ENCODE peak calls at places on chromosome 1, in five cellular contexts. L is OCI-LY7, E is Calu3, G is RWPE1, Z is prostate gland. M is an unnamed sample.

GRCh38 chr1:230749635-230750034 is 2.4 kb downstream of the CAPN9 start:
- DNase-seq in G (no peak), L (no peak), E (no peak), Z (no peak), M (no peak)

GRCh38 chr1:234721476-234722266 is 111.7 kb upstream of the IRF2BP2 start:
- DNase-seq in G (no peak), E (no peak), Z (peak; percentile 62), L (no peak), M (peak; percentile 73)

GRCh38 chr1:74570797-74571492 is 58.5 kb upstream of the LRRC53 start:
- DNase-seq in L (no peak), Z (no peak), E (no peak), G (no peak), M (no peak)

GRCh38 chr1:29650041-29650400 is 413.7 kb downstream of the PTPRU start:
- DNase-seq in Z (no peak), L (no peak), G (peak; percentile 69), E (no peak), M (no peak)

GRCh38 chr1:228379165-228379460 is 27.5 kb downstream of the TRIM11 start:
- DNase-seq in G (no peak), Z (no peak), E (no peak), L (no peak), M (no peak)

GRCh38 chr1:145805057-145805456 is 18.8 kb downstream of the RNF115 start:
- DNase-seq in G (no peak), Z (no peak), L (no peak), E (no peak), M (no peak)

GRCh38 chr1:156638596-156638995 is 3.3 kb upstream of the BCAN start:
- DNase-seq in Z (no peak), G (no peak), E (no peak), L (no peak), M (no peak)

GRCh38 chr1:206030714-206031113 is 7.0 kb upstream of the CTSE start:
- DNase-seq in E (peak; percentile 90), L (peak; percentile 93), Z (peak; percentile 81), G (peak; percentile 83), M (peak; percentile 74)

GRCh38 chr1:13725714-13726175 is 25.8 kb downstream of the PRDM2 start:
- DNase-seq in L (peak; percentile 78), Z (peak; percentile 24), E (peak; percentile 12), G (peak; percentile 28), M (peak; percentile 29)

GRCh38 chr1:222880586-222880985 is 65.7 kb downstream of the DISP1 start:
- DNase-seq in L (no peak), G (peak; percentile 18), E (no peak), Z (no peak), M (no peak)

GRCh38 chr1:208256556-208256955 is 12.4 kb upstream of the PLXNA2 start:
- DNase-seq in E (no peak), Z (no peak), G (no peak), L (no peak), M (no peak)

GRCh38 chr1:233020441-233020840 is 70.0 kb downstream of the NTPCR start:
- DNase-seq in Z (no peak), G (no peak), L (no peak), E (no peak), M (peak; percentile 16)

GRCh38 chr1:53473463-53473862 is 14.3 kb downstream of the DMRTB1 start:
- DNase-seq in E (no peak), G (no peak), L (no peak), Z (no peak), M (no peak)

GRCh38 chr1:240004086-240004749 is 87.5 kb upstream of the FMN2 start:
- DNase-seq in L (peak; percentile 14), E (peak; percentile 30), G (peak; percentile 16), Z (no peak), M (no peak)

GRCh38 chr1:164440222-164440621 is 118.8 kb upstream of the PBX1 start:
- DNase-seq in E (peak; percentile 11), L (no peak), Z (no peak), G (no peak), M (peak; percentile 11)